ENCODE peak calls at places on chromosome 14, in nine cellular contexts. K is uterus, J is prostate gland, V is heart left ventricle, I is body of pancreas, L is upper lobe of left lung, W is endothelial cell of umbilical vein, T is Peyer's patch, C is HCT116. H is an unnamed sample.

GRCh38 chr14:104196461-104197180 is 58.2 kb downstream of the KIF26A start:
- DNase-seq in K (no peak), J (no peak), V (no peak), I (no peak), L (peak; percentile 54), W (no peak), T (no peak), C (no peak), H (no peak)

GRCh38 chr14:52080817-52081755 is 12.2 kb upstream of the NID2 start:
- DNase-seq in K (no peak), J (no peak), V (no peak), I (no peak), L (no peak), W (peak; percentile 26), T (no peak), C (peak; percentile 3), H (no peak)

GRCh38 chr14:75561013-75561432 is 17.4 kb upstream of the FLVCR2 start:
- DNase-seq in K (peak; percentile 56), J (peak; percentile 90), V (peak; percentile 65), I (peak; percentile 93), L (no peak), W (peak; percentile 76), T (peak; percentile 82), C (peak; percentile 63), H (peak; percentile 82)

GRCh38 chr14:34254596-34254995 is 207.4 kb downstream of the SPTSSA start:
- DNase-seq in K (no peak), J (no peak), V (no peak), I (no peak), L (no peak), W (no peak), T (no peak), C (no peak), H (no peak)

GRCh38 chr14:51023964-51024363 is 70.9 kb downstream of the TRIM9 start:
- DNase-seq in K (no peak), J (no peak), V (no peak), I (no peak), L (no peak), W (no peak), T (no peak), C (no peak), H (no peak)

GRCh38 chr14:84237881-84238280 is 1292.1 kb upstream of the FLRT2 start:
- DNase-seq in K (no peak), J (no peak), V (no peak), I (no peak), L (no peak), W (no peak), T (no peak), C (no peak), H (no peak)

GRCh38 chr14:103081951-103082350 is 2.1 kb upstream of the LBHD2 start:
- DNase-seq in K (no peak), J (no peak), V (no peak), I (no peak), L (no peak), W (no peak), T (no peak), C (no peak), H (no peak)

GRCh38 chr14:65095633-65096205 is 6.6 kb downstream of the MAX start:
- DNase-seq in K (peak; percentile 81), J (peak; percentile 88), V (peak; percentile 66), I (peak; percentile 53), L (no peak), W (peak; percentile 29), T (no peak), C (no peak), H (no peak)

GRCh38 chr14:78535041-78535440 is 364.9 kb downstream of the NRXN3 start:
- DNase-seq in K (no peak), J (no peak), V (no peak), I (no peak), L (no peak), W (no peak), T (no peak), C (no peak), H (no peak)

GRCh38 chr14:62599616-62600385 is 445.5 kb downstream of the KCNH5 start:
- DNase-seq in K (no peak), J (no peak), V (no peak), I (no peak), L (no peak), W (no peak), T (no peak), C (no peak), H (no peak)

GRCh38 chr14:51006781-51007211 is 62.5 kb upstream of the PYGL start:
- DNase-seq in K (peak; percentile 46), J (no peak), V (peak; percentile 32), I (no peak), L (no peak), W (no peak), T (no peak), C (no peak), H (peak; percentile 46)

GRCh38 chr14:92575773-92576303 is 62.3 kb downstream of the RIN3 start:
- DNase-seq in K (no peak), J (no peak), V (no peak), I (no peak), L (no peak), W (no peak), T (no peak), C (no peak), H (no peak)

GRCh38 chr14:92578511-92578910 is 64.9 kb downstream of the RIN3 start:
- DNase-seq in K (no peak), J (no peak), V (no peak), I (no peak), L (no peak), W (no peak), T (no peak), C (no peak), H (no peak)

GRCh38 chr14:92579244-92579643 is 65.7 kb downstream of the RIN3 start:
- DNase-seq in K (no peak), J (no peak), V (no peak), I (no peak), L (no peak), W (no peak), T (no peak), C (no peak), H (no peak)

GRCh38 chr14:92575061-92575772 is 61.6 kb downstream of the RIN3 start:
- DNase-seq in K (no peak), J (no peak), V (no peak), I (no peak), L (no peak), W (no peak), T (no peak), C (no peak), H (no peak)

DNA sequence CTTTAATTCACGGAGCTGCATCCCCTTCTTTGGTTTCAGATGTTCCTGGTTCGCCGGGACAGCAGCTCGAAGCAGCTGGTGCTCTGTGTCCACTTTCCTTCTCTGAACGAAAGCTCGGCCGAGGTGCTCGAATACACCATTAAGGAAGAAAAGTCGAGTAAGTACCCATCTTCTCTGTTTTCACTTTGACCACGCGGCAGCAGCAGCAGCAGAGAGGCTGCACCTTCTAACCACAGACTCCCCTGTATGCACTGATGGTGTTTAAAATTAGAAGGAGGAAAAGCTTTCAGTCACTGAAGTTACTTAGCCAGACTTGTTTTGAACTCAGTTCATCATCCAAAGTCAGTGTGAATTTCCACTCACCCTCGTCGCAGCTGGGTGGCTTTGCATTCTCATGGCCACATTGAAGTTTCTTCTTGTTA is 63.8 kb downstream of the RIN3 start:
- DNase-seq in K (no peak), J (no peak), V (no peak), I (no peak), L (no peak), W (no peak), T (no peak), C (no peak), H (no peak)
- H3K4me3 ChIP-seq in K (no peak overlapping the region), J (no peak overlapping the region), V (no peak overlapping the region), I (no peak overlapping the region), L (no peak overlapping the region), W (no peak overlapping the region), T (no peak overlapping the region), C (no peak overlapping the region), H (no peak overlapping the region)

DNA sequence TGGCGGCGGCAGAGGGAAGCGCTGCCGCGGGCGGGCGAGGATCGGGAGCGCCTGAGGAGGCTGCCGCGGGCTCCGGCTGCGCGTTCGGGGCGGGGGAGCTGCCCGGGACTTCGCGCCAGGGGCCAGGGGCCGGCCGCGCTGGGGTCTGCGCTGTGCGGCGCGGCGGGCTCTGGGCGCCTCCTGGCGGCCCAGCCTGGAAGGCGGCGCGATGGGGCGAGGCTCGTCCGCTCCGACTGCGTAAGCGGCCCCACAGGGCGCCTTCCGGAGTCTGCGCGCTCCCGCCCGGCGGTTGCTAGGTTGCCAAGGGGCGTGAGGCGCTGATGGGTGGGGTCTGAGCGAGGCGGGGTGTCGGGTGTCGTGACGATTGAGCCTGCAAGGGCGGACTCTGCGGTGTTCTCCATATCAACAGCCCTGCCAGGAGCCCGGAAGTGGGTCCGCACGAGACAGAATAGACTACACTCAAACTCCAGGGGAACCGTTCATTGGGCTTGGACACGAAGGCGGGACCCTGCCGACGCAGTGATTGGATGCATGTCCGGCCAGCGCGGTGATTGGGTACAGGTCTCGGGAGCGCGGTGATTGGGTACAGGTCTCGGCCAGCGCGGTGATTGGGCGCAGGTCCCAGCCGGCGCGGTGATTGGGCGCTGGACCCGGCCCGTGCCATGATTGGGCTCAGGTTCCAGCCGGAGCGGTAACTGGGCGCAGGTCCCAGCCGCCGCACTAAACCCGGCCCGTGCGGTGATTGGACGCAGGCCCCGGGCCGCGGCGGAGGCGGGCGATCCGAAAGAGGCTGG is at the start of gene TEDC1:
- DNase-seq in K (peak; percentile 100), J (peak; percentile 100), V (peak; percentile 100), I (peak; percentile 99), L (peak; percentile 99), W (peak; percentile 100), T (peak; percentile 100), C (peak; percentile 100), H (peak; percentile 99)
- TF ChIP-seq POLR2A in K (peak; percentile 22), J (peak; percentile 72), V (peak; percentile 40), I (peak; percentile 91), L (no peak), W (peak; percentile 75), T (peak; percentile 36), C (peak; percentile 70), H (peak; percentile 61)

GRCh38 chr14:47511829-47512228 is 163.6 kb downstream of the MDGA2 start:
- DNase-seq in K (no peak), J (no peak), V (no peak), I (no peak), L (no peak), W (no peak), T (no peak), C (no peak), H (no peak)

GRCh38 chr14:47507866-47508265 is 167.5 kb downstream of the MDGA2 start:
- DNase-seq in K (no peak), J (no peak), V (no peak), I (no peak), L (no peak), W (no peak), T (no peak), C (no peak), H (no peak)

GRCh38 chr14:47509957-47510356 is 165.4 kb downstream of the MDGA2 start:
- DNase-seq in K (no peak), J (no peak), V (no peak), I (no peak), L (no peak), W (no peak), T (no peak), C (no peak), H (no peak)
- H3K9me3 ChIP-seq in K (no peaks in the 10 kb centered on the region), J (no peaks in the 10 kb centered on the region), V (no peaks in the 10 kb centered on the region), I (no peaks in the 10 kb centered on the region), L (no peaks in the 10 kb centered on the region), W (no peaks in the 10 kb centered on the region), T (no peaks in the 10 kb centered on the region), C (peaks cover under 1% of the 10 kb centered on the region), H (no peaks in the 10 kb centered on the region)

DNA sequence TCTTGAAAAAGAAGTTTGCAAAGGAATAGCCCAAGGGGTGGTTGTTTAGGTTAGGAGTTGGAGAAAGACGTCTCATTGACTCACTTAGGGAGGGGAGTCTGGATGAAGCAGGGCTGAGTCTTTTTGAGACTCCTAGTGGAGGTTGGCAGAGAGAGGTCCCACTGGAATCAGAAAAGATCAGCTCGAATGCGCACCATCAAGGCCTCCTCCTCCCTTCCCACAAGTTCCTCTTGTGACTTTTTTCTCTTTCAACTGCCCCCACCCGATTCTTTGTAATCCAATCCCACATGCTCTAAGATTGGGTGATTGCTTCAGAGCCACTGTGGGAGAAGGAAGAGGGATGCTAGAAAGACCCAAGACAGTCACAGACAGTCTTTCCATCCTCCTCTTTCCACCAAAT is 2.0 kb downstream of the ARHGEF40 start:
- DNase-seq in K (no peak), J (no peak), V (peak; percentile 64), I (no peak), L (no peak), W (no peak), T (no peak), C (no peak), H (no peak)
- H3K4me3 ChIP-seq in K (peak overlapping the region; percentile 59), J (peak overlapping the region; percentile 51), V (peak overlapping the region; percentile 90), I (no peak overlapping the region), L (peak overlapping the region; percentile 74), W (no peak overlapping the region), T (peak overlapping the region; percentile 90), C (no peak overlapping the region), H (peak overlapping the region; percentile 73)